ENCODE peak calls at places on chromosomes 6 and 20, in seven cellular contexts. X, S, Y, A, Z, I and G are unnamed samples.
A peak's percentile ranks its signal among the peaks of the same experiment; 100 is the strongest.

GRCh38 chr6:88422831-88423230 is 256.7 kb upstream of the CNR1 start:
- DNase-seq in X (no peak), S (no peak), Y (peak; percentile 16), A (no peak), Z (no peak), I (no peak), G (peak; percentile 22)

GRCh38 chr6:96571551-96571950 is 8.6 kb downstream of the FHL5 start:
- DNase-seq in X (no peak), S (no peak), Y (no peak), A (no peak), Z (no peak), I (no peak), G (no peak)

GRCh38 chr20:25672659-25673058 is 24.0 kb downstream of the ZNF337 start:
- DNase-seq in X (no peak), S (no peak), Y (no peak), A (no peak), Z (no peak), I (no peak), G (no peak)

GRCh38 chr20:19806806-19807691 is 49.0 kb downstream of the RIN2 start:
- DNase-seq in X (no peak), S (peak; percentile 10), Y (no peak), A (peak; percentile 44), Z (no peak), I (no peak), G (no peak)

GRCh38 chr20:41697861-41698559 is 79.8 kb upstream of the CHD6 start:
- DNase-seq in X (no peak), S (peak; percentile 8), Y (peak; percentile 61), A (peak; percentile 39), Z (no peak), I (peak; percentile 51), G (peak; percentile 66)

GRCh38 chr6:36025932-36026327 is 1.5 kb upstream of the SLC26A8 start:
- DNase-seq in X (no peak), S (no peak), Y (no peak), A (peak; percentile 31), Z (no peak), I (no peak), G (peak; percentile 74)

GRCh38 chr20:36093804-36094145 is 60.8 kb upstream of the EPB41L1 start:
- DNase-seq in X (no peak), S (no peak), Y (no peak), A (no peak), Z (no peak), I (no peak), G (no peak)

GRCh38 chr6:143941852-143942627 is 66.0 kb downstream of the PLAGL1 start:
- DNase-seq in X (peak; percentile 65), S (peak; percentile 20), Y (peak; percentile 75), A (peak; percentile 52), Z (peak; percentile 18), I (peak; percentile 58), G (peak; percentile 94)

GRCh38 chr6:81331526-81331925 is 421.0 kb downstream of the TENT5A start:
- DNase-seq in X (no peak), S (no peak), Y (no peak), A (peak; percentile 88), Z (no peak), I (no peak), G (no peak)

GRCh38 chr20:47679462-47679861 is 105.8 kb downstream of the SULF2 start:
- DNase-seq in X (no peak), S (no peak), Y (no peak), A (no peak), Z (no peak), I (no peak), G (no peak)

GRCh38 chr6:111861321-111861938 is 11.8 kb downstream of the FYN start:
- DNase-seq in X (no peak), S (no peak), Y (no peak), A (no peak), Z (no peak), I (no peak), G (no peak)

GRCh38 chr6:10082385-10082784 is 332.5 kb downstream of the TFAP2A start:
- DNase-seq in X (no peak), S (no peak), Y (no peak), A (no peak), Z (no peak), I (no peak), G (no peak)

GRCh38 chr6:122558027-122558426 is 52.2 kb upstream of the PKIB start:
- DNase-seq in X (no peak), S (no peak), Y (no peak), A (no peak), Z (no peak), I (no peak), G (no peak)

GRCh38 chr6:16868968-16869367 is 107.7 kb upstream of the ATXN1 start:
- DNase-seq in X (no peak), S (no peak), Y (no peak), A (no peak), Z (no peak), I (no peak), G (no peak)

GRCh38 chr6:101401792-101402617 is 8.5 kb downstream of the GRIK2 start:
- DNase-seq in X (no peak), S (no peak), Y (no peak), A (peak; percentile 23), Z (no peak), I (no peak), G (peak; percentile 83)

GRCh38 chr6:170095273-170095976 is 195.5 kb downstream of the DLL1 start:
- DNase-seq in X (no peak), S (no peak), Y (no peak), A (no peak), Z (no peak), I (no peak), G (no peak)

GRCh38 chr6:93021235-93021909 is 398.0 kb downstream of the EPHA7 start:
- DNase-seq in X (no peak), S (peak; percentile 23), Y (no peak), A (no peak), Z (no peak), I (no peak), G (peak; percentile 66)

GRCh38 chr20:41352106-41352505 is 11.5 kb downstream of the LPIN3 start:
- DNase-seq in X (no peak), S (no peak), Y (no peak), A (no peak), Z (no peak), I (no peak), G (peak; percentile 40)

GRCh38 chr20:12391099-12391498 is 473.4 kb downstream of the BTBD3 start:
- DNase-seq in X (no peak), S (no peak), Y (no peak), A (no peak), Z (no peak), I (no peak), G (peak; percentile 55)

GRCh38 chr6:163827157-163827556 is 412.6 kb downstream of the QKI start:
- DNase-seq in X (no peak), S (no peak), Y (no peak), A (no peak), Z (no peak), I (no peak), G (no peak)

GRCh38 chr20:63635431-63636141 is 8.7 kb upstream of the GMEB2 start:
- DNase-seq in X (no peak), S (no peak), Y (no peak), A (no peak), Z (peak; percentile 68), I (no peak), G (no peak)

GRCh38 chr6:88891135-88891845 is 72.1 kb downstream of the RNGTT start:
- DNase-seq in X (no peak), S (no peak), Y (no peak), A (no peak), Z (no peak), I (no peak), G (no peak)

GRCh38 chr6:105985816-105986632 is 100.1 kb upstream of the PRDM1 start:
- DNase-seq in X (peak; percentile 45), S (no peak), Y (no peak), A (no peak), Z (no peak), I (no peak), G (peak; percentile 55)

GRCh38 chr6:33410711-33411631 is at the start of gene PHF1:
- DNase-seq in X (no peak), S (no peak), Y (peak; percentile 90), A (peak; percentile 86), Z (no peak), I (no peak), G (no peak)

GRCh38 chr20:6471110-6471647 is 296.3 kb upstream of the BMP2 start:
- DNase-seq in X (no peak), S (no peak), Y (no peak), A (no peak), Z (no peak), I (no peak), G (no peak)

GRCh38 chr6:24495516-24495847 is 713 bp downstream of the ALDH5A1 start:
- DNase-seq in X (peak; percentile 71), S (peak; percentile 24), Y (peak; percentile 47), A (peak; percentile 3), Z (peak; percentile 2), I (peak; percentile 52), G (peak; percentile 76)

GRCh38 chr6:150273457-150274309 is 95.1 kb upstream of the IYD start:
- DNase-seq in X (no peak), S (no peak), Y (no peak), A (no peak), Z (no peak), I (no peak), G (no peak)

GRCh38 chr20:17747431-17747846 is 47.7 kb downstream of the BANF2 start:
- DNase-seq in X (no peak), S (no peak), Y (no peak), A (peak; percentile 86), Z (no peak), I (peak; percentile 5), G (no peak)

GRCh38 chr6:42260972-42261371 is 43.3 kb upstream of the MRPS10 start:
- DNase-seq in X (peak; percentile 68), S (peak; percentile 60), Y (peak; percentile 14), A (no peak), Z (no peak), I (peak; percentile 60), G (peak; percentile 65)

GRCh38 chr6:128305228-128305627 is 215.2 kb downstream of the PTPRK start:
- DNase-seq in X (no peak), S (no peak), Y (no peak), A (no peak), Z (no peak), I (no peak), G (no peak)

GRCh38 chr6:12654526-12654925 is 62.0 kb upstream of the PHACTR1 start:
- DNase-seq in X (no peak), S (no peak), Y (no peak), A (no peak), Z (no peak), I (no peak), G (no peak)

GRCh38 chr6:99614430-99615161 is 8.0 kb downstream of the PRDM13 start:
- DNase-seq in X (no peak), S (peak; percentile 45), Y (no peak), A (no peak), Z (no peak), I (peak; percentile 37), G (peak; percentile 81)

GRCh38 chr6:17289491-17290106 is 8.4 kb downstream of the RBM24 start:
- DNase-seq in X (peak; percentile 74), S (no peak), Y (no peak), A (peak; percentile 53), Z (no peak), I (no peak), G (no peak)

GRCh38 chr6:116801971-116802370 is 26.9 kb downstream of the GPRC6A start:
- DNase-seq in X (no peak), S (no peak), Y (no peak), A (no peak), Z (no peak), I (no peak), G (no peak)

GRCh38 chr6:106534564-106534982 is 94.7 kb downstream of the RTN4IP1 start:
- DNase-seq in X (no peak), S (no peak), Y (no peak), A (no peak), Z (no peak), I (no peak), G (no peak)

GRCh38 chr20:58458342-58459057 is 56.7 kb downstream of the APCDD1L start:
- DNase-seq in X (no peak), S (no peak), Y (no peak), A (no peak), Z (no peak), I (no peak), G (peak; percentile 35)

GRCh38 chr20:52031206-52031573 is 160.4 kb downstream of the ZFP64 start:
- DNase-seq in X (no peak), S (no peak), Y (no peak), A (peak; percentile 88), Z (no peak), I (no peak), G (no peak)